ENCODE peak calls at places on chromosomes 2 and 18, in five cellular contexts. C is fibroblast of pulmonary artery, H is astrocyte, S is HL-60, W is epithelial cell of esophagus. N is an unnamed sample.

GRCh38 chr2:236350426-236350825 is 86.2 kb upstream of the ASB18 start:
- DNase-seq in C (no peak), H (no peak), S (no peak), W (no peak), N (no peak)

GRCh38 chr2:55033076-55033742 is 17.0 kb downstream of the RTN4 start:
- DNase-seq in C (no peak), H (no peak), S (no peak), W (no peak), N (no peak)

GRCh38 chr2:108925735-108926134 is 63.3 kb downstream of the EDAR start:
- DNase-seq in C (no peak), H (no peak), S (no peak), W (no peak), N (no peak)

GRCh38 chr2:199928226-199928625 is 17.1 kb downstream of the C2orf69 start:
- DNase-seq in C (no peak), H (no peak), S (no peak), W (no peak), N (no peak)

GRCh38 chr2:67108231-67108630 is 288.9 kb upstream of the ETAA1 start:
- DNase-seq in C (no peak), H (no peak), S (no peak), W (peak; percentile 46), N (no peak)

GRCh38 chr2:9519250-9519649 is 36.4 kb downstream of the ADAM17 start:
- DNase-seq in C (no peak), H (peak; percentile 42), S (no peak), W (peak; percentile 39), N (no peak)

GRCh38 chr2:125371867-125372266 is 1284.1 kb upstream of the GYPC start:
- DNase-seq in C (no peak), H (no peak), S (no peak), W (no peak), N (no peak)

GRCh38 chr2:189751080-189751658 is 11.4 kb downstream of the OSGEPL1 start:
- DNase-seq in C (peak; percentile 52), H (no peak), S (no peak), W (peak; percentile 45), N (no peak)

GRCh38 chr18:37484893-37485834 is 80.4 kb downstream of the CELF4 start:
- DNase-seq in C (peak; percentile 74), H (no peak), S (no peak), W (peak; percentile 42), N (peak; percentile 15)

GRCh38 chr2:158973511-158973956 is 5.1 kb downstream of the TANC1 start:
- DNase-seq in C (no peak), H (peak; percentile 36), S (no peak), W (peak; percentile 28), N (no peak)

GRCh38 chr18:70973626-70974025 is 684.8 kb downstream of the SOCS6 start:
- DNase-seq in C (peak; percentile 52), H (no peak), S (no peak), W (no peak), N (no peak)

GRCh38 chr2:45892236-45892701 is 240.8 kb downstream of the PRKCE start:
- DNase-seq in C (peak; percentile 38), H (peak; percentile 30), S (no peak), W (no peak), N (no peak)

GRCh38 chr2:241584446-241584845 is 25.9 kb downstream of the BOK start:
- DNase-seq in C (peak; percentile 37), H (peak; percentile 79), S (peak; percentile 6), W (peak; percentile 39), N (no peak)

GRCh38 chr18:41940506-41941215 is 14.4 kb upstream of the PIK3C3 start:
- DNase-seq in C (peak; percentile 91), H (peak; percentile 97), S (no peak), W (peak; percentile 80), N (no peak)

GRCh38 chr2:98912957-98913915 is 22.8 kb downstream of the CRACDL start:
- DNase-seq in C (peak; percentile 27), H (peak; percentile 76), S (no peak), W (peak; percentile 61), N (peak; percentile 87)

GRCh38 chr18:54086863-54087262 is 137.6 kb downstream of the MBD2 start:
- DNase-seq in C (no peak), H (no peak), S (peak; percentile 22), W (no peak), N (no peak)

GRCh38 chr2:52918551-52918950 is 849.1 kb upstream of the CHAC2 start:
- DNase-seq in C (peak; percentile 10), H (peak; percentile 58), S (no peak), W (peak; percentile 53), N (no peak)

GRCh38 chr2:57107353-57107752 is 923.6 kb downstream of the CCDC85A start:
- DNase-seq in C (no peak), H (no peak), S (no peak), W (no peak), N (no peak)

GRCh38 chr2:56539618-56540017 is 355.8 kb downstream of the CCDC85A start:
- DNase-seq in C (no peak), H (no peak), S (no peak), W (no peak), N (no peak)

GRCh38 chr2:231597014-231597611 is 4.4 kb downstream of the TEX44 start:
- DNase-seq in C (peak; percentile 62), H (no peak), S (no peak), W (no peak), N (no peak)

GRCh38 chr2:24613154-24613814 is 122.2 kb downstream of the NCOA1 start:
- DNase-seq in C (peak; percentile 79), H (peak; percentile 5), S (peak; percentile 5), W (peak; percentile 75), N (no peak)

GRCh38 chr18:28834889-28835288 is 658.0 kb upstream of the CDH2 start:
- DNase-seq in C (peak; percentile 68), H (peak; percentile 79), S (no peak), W (peak; percentile 90), N (no peak)

GRCh38 chr2:186783254-186783653 is 65.7 kb downstream of the ZSWIM2 start:
- DNase-seq in C (no peak), H (no peak), S (no peak), W (no peak), N (no peak)

GRCh38 chr2:43417296-43417695 is 178.5 kb downstream of the THADA start:
- DNase-seq in C (no peak), H (no peak), S (peak; percentile 33), W (no peak), N (no peak)
- H3K4me3 ChIP-seq in C (no peak overlapping the region), H (no peak overlapping the region), S (no peak overlapping the region), W (no peak overlapping the region), N (no peak overlapping the region)

GRCh38 chr18:79484661-79485621 is 89.2 kb downstream of the NFATC1 start:
- DNase-seq in C (peak; percentile 98), H (peak; percentile 99), S (no peak), W (peak; percentile 33), N (no peak)
- H3K4me3 ChIP-seq in C (no peak overlapping the region), H (peak overlapping the region; percentile 49), S (no peak overlapping the region), W (no peak overlapping the region), N (no peak overlapping the region)

DNA sequence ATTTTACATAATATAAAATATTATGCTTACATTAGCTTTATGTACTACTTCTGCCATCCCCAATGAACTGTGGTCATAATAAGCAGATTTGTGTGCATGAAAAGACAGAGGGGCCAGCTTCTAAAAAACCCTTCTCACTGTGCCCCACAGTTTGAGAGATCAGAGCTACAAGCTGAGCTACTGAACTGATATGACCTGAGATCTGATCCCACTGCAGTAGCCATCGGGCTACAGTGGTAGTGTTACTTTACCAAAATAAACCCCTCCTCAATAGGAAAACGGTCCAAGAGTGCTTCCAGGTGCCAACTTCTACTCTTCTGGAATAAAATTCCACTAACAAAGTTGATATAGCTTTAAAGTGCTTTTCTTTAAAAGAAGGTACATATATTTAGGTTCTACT is 43.1 kb downstream of the IKZF2 start:
- DNase-seq in C (no peak), H (no peak), S (no peak), W (no peak), N (no peak)
- H3K4me3 ChIP-seq in C (no peak overlapping the region), H (no peak overlapping the region), S (no peak overlapping the region), W (no peak overlapping the region), N (no peak overlapping the region)

GRCh38 chr18:58865714-58866113 is 1.0 kb downstream of the ZNF532 start:
- DNase-seq in C (no peak), H (no peak), S (no peak), W (peak; percentile 11), N (no peak)

GRCh38 chr18:58866261-58867232 is 1.9 kb downstream of the ZNF532 start:
- DNase-seq in C (peak; percentile 42), H (no peak), S (no peak), W (peak; percentile 9), N (no peak)

GRCh38 chr18:58862851-58863538 is 1.7 kb upstream of the ZNF532 start:
- DNase-seq in C (peak; percentile 49), H (peak; percentile 65), S (no peak), W (peak; percentile 48), N (no peak)

GRCh38 chr18:58863539-58864145 is 1.0 kb upstream of the ZNF532 start:
- DNase-seq in C (peak; percentile 44), H (no peak), S (no peak), W (peak; percentile 50), N (no peak)

DNA sequence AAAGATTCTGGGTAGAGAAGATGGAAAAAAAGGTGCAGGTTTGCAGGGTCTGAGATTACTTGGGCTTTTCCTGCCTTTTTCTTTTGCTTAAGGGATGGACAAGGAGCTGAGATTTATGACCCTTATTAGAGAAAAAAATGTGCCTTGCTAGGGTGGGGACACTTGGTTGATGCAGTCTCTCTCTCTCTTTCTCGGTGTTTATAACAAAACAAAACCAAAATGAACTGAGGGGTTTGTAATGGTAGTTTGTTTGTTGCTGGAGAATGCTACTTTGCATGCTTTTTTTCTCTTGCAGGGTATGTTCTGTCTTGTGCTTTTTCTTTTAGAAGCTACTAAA is 300 bp downstream of the ZNF532 start:
- DNase-seq in C (no peak), H (no peak), S (no peak), W (no peak), N (no peak)
- H3K4me3 ChIP-seq in C (peak overlapping the region; percentile 33), H (peak overlapping the region; percentile 34), S (no peak overlapping the region), W (peak overlapping the region; percentile 30), N (peak overlapping the region; percentile 11)

DNA sequence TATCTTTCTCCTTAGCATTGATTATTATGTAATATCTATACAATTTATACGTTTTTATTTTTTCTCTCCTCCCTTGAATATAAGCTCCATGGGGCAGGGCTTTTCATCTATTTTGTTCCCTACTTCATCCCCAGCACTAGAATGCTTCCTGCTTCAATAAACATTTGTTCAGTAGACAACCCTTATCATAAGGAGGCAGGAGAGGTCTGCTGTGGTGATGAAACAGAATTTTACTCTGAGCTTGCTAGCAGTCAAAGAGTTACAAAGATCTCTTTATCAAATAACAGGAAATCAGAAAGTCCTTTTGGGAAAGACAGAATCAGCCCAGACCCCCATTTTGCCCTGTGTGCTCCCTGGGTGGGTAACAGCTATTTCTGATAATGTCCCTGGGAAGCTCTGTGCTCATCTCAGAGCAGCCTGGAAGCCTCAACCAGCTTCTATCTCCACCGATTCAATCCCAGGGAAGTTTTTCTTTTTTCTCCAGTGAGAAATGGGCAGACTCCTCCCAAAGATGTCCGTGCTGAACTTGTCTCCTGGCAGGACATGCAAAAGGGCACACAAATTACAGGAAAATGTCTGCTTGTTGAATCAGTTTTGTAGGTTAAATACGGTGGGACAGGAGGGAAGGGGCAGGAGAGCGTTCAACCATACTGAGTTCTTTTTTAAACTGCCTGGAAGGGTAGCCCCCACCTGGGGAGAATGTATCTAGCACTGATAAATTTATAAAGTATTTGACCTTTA is 84.7 kb upstream of the PKDCC start:
- DNase-seq in C (no peak), H (no peak), S (no peak), W (no peak), N (no peak)
- H3K4me3 ChIP-seq in C (no peak overlapping the region), H (no peak overlapping the region), S (no peak overlapping the region), W (no peak overlapping the region), N (no peak overlapping the region)

GRCh38 chr18:55398858-55399257 is 189.1 kb downstream of the TCF4 start:
- DNase-seq in C (no peak), H (no peak), S (no peak), W (no peak), N (no peak)
- H3K4me3 ChIP-seq in C (no peak overlapping the region), H (no peak overlapping the region), S (no peak overlapping the region), W (no peak overlapping the region), N (no peak overlapping the region)

GRCh38 chr2:41697389-41697788 is 350.4 kb upstream of the PKDCC start:
- DNase-seq in C (no peak), H (no peak), S (no peak), W (no peak), N (no peak)
- H3K4me3 ChIP-seq in C (no peak overlapping the region), H (no peak overlapping the region), S (no peak overlapping the region), W (no peak overlapping the region), N (no peak overlapping the region)